ENCODE peak calls at places on chromosomes 12 and 14, in six cellular contexts. L is naive thymus-derived CD8-positive, alpha-beta T cell; M is BJ; Y is cardiac muscle cell; T is anterior cingulate cortex; A is ovary. D is an unnamed sample.

GRCh38 chr14:74938873-74939495 is 15.9 kb upstream of the RPS6KL1 start:
- DNase-seq in L (no peak), M (no peak), Y (no peak), T (no peak), A (no peak), D (no peak)

GRCh38 chr12:13203028-13203922 is 6.7 kb downstream of the EMP1 start:
- DNase-seq in L (no peak), M (no peak), Y (peak), T (no peak), A (no peak), D (peak)

GRCh38 chr14:104254735-104255400 is 116.5 kb downstream of the KIF26A start:
- DNase-seq in L (no peak), M (no peak), Y (no peak), T (no peak), A (no peak), D (no peak)

GRCh38 chr12:67025543-67026114 is 243.5 kb upstream of the CAND1 start:
- DNase-seq in L (peak), M (no peak), Y (peak), T (no peak), A (peak), D (peak)

GRCh38 chr12:101761347-101761746 is 22.1 kb upstream of the SYCP3 start:
- DNase-seq in L (no peak), M (no peak), Y (peak), T (no peak), A (no peak), D (no peak)

GRCh38 chr14:91113829-91114078 is at the start of gene DGLUCY:
- DNase-seq in L (no peak), M (peak), Y (peak), T (no peak), A (peak), D (no peak)

GRCh38 chr12:19759229-19759628 is 319.9 kb downstream of the AEBP2 start:
- DNase-seq in L (no peak), M (peak), Y (peak), T (no peak), A (no peak), D (no peak)

GRCh38 chr12:99984271-99985128 is at the start of gene ANKS1B:
- DNase-seq in L (no peak), M (no peak), Y (peak), T (peak), A (peak), D (peak)

GRCh38 chr12:19430988-19431387 is 8.3 kb upstream of the AEBP2 start:
- DNase-seq in L (no peak), M (no peak), Y (peak), T (no peak), A (no peak), D (no peak)

GRCh38 chr12:67434653-67435375 is 165.7 kb downstream of the CAND1 start:
- DNase-seq in L (no peak), M (peak), Y (peak), T (no peak), A (no peak), D (no peak)

GRCh38 chr14:68501621-68502052 is 291.2 kb downstream of the ZFP36L1 start:
- DNase-seq in L (no peak), M (no peak), Y (peak), T (no peak), A (no peak), D (no peak)

GRCh38 chr12:52243774-52244614 is 11.0 kb downstream of the KRT7 start:
- DNase-seq in L (peak), M (peak), Y (peak), T (no peak), A (peak), D (no peak)

GRCh38 chr14:70833884-70834283 is 24.6 kb upstream of the MAP3K9 start:
- DNase-seq in L (no peak), M (no peak), Y (no peak), T (no peak), A (no peak), D (no peak)

GRCh38 chr12:119956047-119956446 is 33.0 kb upstream of the BICDL1 start:
- DNase-seq in L (no peak), M (no peak), Y (peak), T (no peak), A (no peak), D (peak)

GRCh38 chr12:104280111-104280510 is 23.4 kb upstream of the EID3 start:
- DNase-seq in L (no peak), M (no peak), Y (no peak), T (no peak), A (no peak), D (no peak)

GRCh38 chr12:113747048-113747447 is 219.1 kb downstream of the RBM19 start:
- DNase-seq in L (no peak), M (no peak), Y (peak), T (no peak), A (no peak), D (peak)

GRCh38 chr12:40063424-40063823 is 42.5 kb downstream of the SLC2A13 start:
- DNase-seq in L (no peak), M (no peak), Y (peak), T (no peak), A (no peak), D (no peak)

GRCh38 chr14:74875941-74876913 is at the start of gene PROX2:
- DNase-seq in L (peak), M (no peak), Y (no peak), T (no peak), A (no peak), D (no peak)

D was measured in mesendoderm.